ENCODE peak calls at places on chromosomes 11 and 22, in five cellular contexts. E is IMR-90, N is neuronal stem cell, M is H9, B is H1. Y is an unnamed sample.

GRCh38 chr11:47136921-47137320 is 39.8 kb downstream of the ARFGAP2 start:
- DNase-seq in E (no peak), N (no peak), M (no peak), B (no peak), Y (no peak)

GRCh38 chr11:124113890-124114289 is 1.4 kb upstream of the VWA5A start:
- DNase-seq in E (peak; percentile 8), N (no peak), M (no peak), B (no peak), Y (peak; percentile 42)

GRCh38 chr11:19472679-19473078 is 231.9 kb upstream of the E2F8 start:
- DNase-seq in E (no peak), N (no peak), M (no peak), B (no peak), Y (no peak)

GRCh38 chr22:27412866-27413445 is 388.6 kb downstream of the MN1 start:
- DNase-seq in E (no peak), N (no peak), M (no peak), B (no peak), Y (no peak)

GRCh38 chr11:36672815-36673450 is 74.9 kb upstream of the RAG2 start:
- DNase-seq in E (peak; percentile 58), N (no peak), M (no peak), B (no peak), Y (peak; percentile 57)

GRCh38 chr11:15468471-15468870 is 353.7 kb downstream of the INSC start:
- DNase-seq in E (peak; percentile 10), N (no peak), M (no peak), B (no peak), Y (peak; percentile 19)

GRCh38 chr22:46758867-46759290 is 3.6 kb upstream of the TBC1D22A start:
- DNase-seq in E (peak; percentile 63), N (peak; percentile 45), M (peak; percentile 74), B (peak; percentile 61), Y (peak; percentile 74)

GRCh38 chr11:12537778-12538401 is 136.3 kb upstream of the TEAD1 start:
- DNase-seq in E (peak; percentile 58), N (no peak), M (no peak), B (no peak), Y (no peak)

GRCh38 chr11:70573701-70574151 is 175.4 kb downstream of the CTTN start:
- DNase-seq in E (no peak), N (no peak), M (no peak), B (no peak), Y (no peak)

GRCh38 chr11:87083029-87083428 is 45.3 kb downstream of the TMEM135 start:
- DNase-seq in E (no peak), N (peak; percentile 47), M (no peak), B (peak; percentile 23), Y (no peak)

GRCh38 chr11:78564037-78564888 is 10.4 kb downstream of the NARS2 start:
- DNase-seq in E (peak; percentile 76), N (peak; percentile 43), M (no peak), B (no peak), Y (peak; percentile 72)

GRCh38 chr11:118051611-118052461 is 25.0 kb upstream of the TMPRSS4 start:
- DNase-seq in E (no peak), N (no peak), M (no peak), B (no peak), Y (no peak)

GRCh38 chr22:32233091-32233490 is 22.1 kb downstream of the SLC5A4 start:
- DNase-seq in E (no peak), N (no peak), M (no peak), B (no peak), Y (no peak)

GRCh38 chr11:113778111-113778910 is 1.3 kb upstream of the CLDN25 start:
- DNase-seq in E (peak; percentile 38), N (no peak), M (no peak), B (no peak), Y (peak; percentile 6)

GRCh38 chr11:8287297-8288070 is 23.8 kb upstream of the LMO1 start:
- DNase-seq in E (no peak), N (no peak), M (no peak), B (no peak), Y (no peak)

GRCh38 chr22:43136255-43136654 is 6.9 kb downstream of the MCAT start:
- DNase-seq in E (peak; percentile 30), N (no peak), M (peak; percentile 63), B (no peak), Y (peak; percentile 56)

GRCh38 chr11:122139595-122139866 is 23.5 kb upstream of the BLID start:
- DNase-seq in E (peak; percentile 67), N (no peak), M (no peak), B (no peak), Y (no peak)

GRCh38 chr11:31325162-31325561 is 44.4 kb downstream of the DCDC1 start:
- DNase-seq in E (peak; percentile 44), N (no peak), M (no peak), B (no peak), Y (peak; percentile 56)

GRCh38 chr11:124669193-124669592 is 4.3 kb downstream of the SIAE start:
- DNase-seq in E (peak; percentile 54), N (no peak), M (peak; percentile 51), B (no peak), Y (peak; percentile 49)

GRCh38 chr22:40665312-40665711 is 14.0 kb upstream of the MCHR1 start:
- DNase-seq in E (peak; percentile 85), N (no peak), M (no peak), B (no peak), Y (peak; percentile 75)

GRCh38 chr11:120718171-120718570 is 206.6 kb downstream of the GRIK4 start:
- DNase-seq in E (no peak), N (no peak), M (no peak), B (no peak), Y (no peak)

GRCh38 chr11:12706531-12707499 is 32.6 kb downstream of the TEAD1 start:
- DNase-seq in E (no peak), N (no peak), M (no peak), B (no peak), Y (no peak)

GRCh38 chr11:60515144-60515855 is at the start of gene MS4A13:
- DNase-seq in E (no peak), N (no peak), M (no peak), B (no peak), Y (no peak)

GRCh38 chr22:24442352-24442744 is 14.9 kb downstream of the ADORA2A start:
- DNase-seq in E (no peak), N (no peak), M (no peak), B (no peak), Y (no peak)

GRCh38 chr11:74783241-74783871 is 34.7 kb downstream of the RNF169 start:
- DNase-seq in E (peak; percentile 76), N (no peak), M (no peak), B (no peak), Y (peak; percentile 66)

GRCh38 chr11:127564803-127565202 is 564.2 kb upstream of the KIRREL3 start:
- DNase-seq in E (peak; percentile 0), N (no peak), M (no peak), B (no peak), Y (peak; percentile 1)

GRCh38 chr11:69842746-69843528 is 23.7 kb upstream of the FGF3 start:
- DNase-seq in E (no peak), N (no peak), M (peak; percentile 70), B (no peak), Y (no peak)

GRCh38 chr11:123137496-123138270 is 57.4 kb downstream of the CLMP start:
- DNase-seq in E (peak; percentile 75), N (peak; percentile 20), M (peak; percentile 80), B (peak; percentile 34), Y (peak; percentile 86)

GRCh38 chr11:34185926-34186841 is 80.8 kb downstream of the NAT10 start:
- DNase-seq in E (no peak), N (peak; percentile 54), M (peak; percentile 43), B (no peak), Y (no peak)

GRCh38 chr22:46829140-46829891 is 66.9 kb downstream of the TBC1D22A start:
- DNase-seq in E (peak; percentile 94), N (no peak), M (no peak), B (no peak), Y (peak; percentile 77)

GRCh38 chr11:102116453-102117205 is 6.4 kb downstream of the YAP1 start:
- DNase-seq in E (peak; percentile 17), N (no peak), M (no peak), B (no peak), Y (no peak)

GRCh38 chr22:31734512-31734911 is 15.4 kb downstream of the PRR14L start:
- DNase-seq in E (peak; percentile 85), N (no peak), M (no peak), B (no peak), Y (peak; percentile 76)

GRCh38 chr11:2138075-2138435 is 1.1 kb downstream of the IGF2 start:
- DNase-seq in E (no peak), N (no peak), M (no peak), B (no peak), Y (no peak)
- H2AFZ ChIP-seq in E (peak overlapping the region; percentile 80), N (peak overlapping the region; percentile 77), M (no peak overlapping the region), B (no peak overlapping the region), Y (no peak overlapping the region)

DNA sequence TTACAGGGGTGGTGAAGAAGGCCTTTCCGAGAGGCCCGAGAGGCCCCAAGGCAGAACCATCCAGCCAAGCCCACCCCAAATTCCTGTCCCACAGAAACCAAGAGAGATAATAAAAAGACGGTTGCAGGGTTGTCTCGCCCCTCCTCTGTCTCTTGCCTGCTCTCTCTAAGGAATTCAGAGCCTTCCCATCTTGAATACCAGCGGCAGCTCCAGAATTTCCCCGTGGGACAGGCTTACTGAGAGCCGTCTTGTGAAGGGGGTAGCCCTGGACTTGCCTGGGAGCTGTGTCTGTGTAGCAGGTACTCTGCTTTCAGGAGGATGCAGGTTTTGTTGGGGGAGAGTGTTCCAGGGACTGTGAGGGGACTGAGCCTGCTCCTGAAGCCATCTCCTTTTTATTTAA is 9.6 kb upstream of the EIF3D start:
- DNase-seq in E (no peak), N (no peak), M (no peak), B (no peak), Y (no peak)
- H3K14ac ChIP-seq in E (no peak overlapping the region), N (no peak overlapping the region), M (no peak overlapping the region), B (no peak overlapping the region), Y (no peak overlapping the region)

GRCh38 chr11:2114430-2115241 is 24.6 kb downstream of the IGF2 start:
- DNase-seq in E (no peak), N (no peak), M (no peak), B (no peak), Y (no peak)

GRCh38 chr11:2113776-2114175 is 25.4 kb downstream of the IGF2 start:
- DNase-seq in E (no peak), N (no peak), M (no peak), B (no peak), Y (no peak)

GRCh38 chr11:2116680-2117079 is 22.5 kb downstream of the IGF2 start:
- DNase-seq in E (no peak), N (no peak), M (no peak), B (no peak), Y (no peak)

GRCh38 chr11:2118674-2119073 is 20.5 kb downstream of the IGF2 start:
- DNase-seq in E (no peak), N (no peak), M (no peak), B (no peak), Y (no peak)

GRCh38 chr11:2115308-2115707 is 23.9 kb downstream of the IGF2 start:
- DNase-seq in E (no peak), N (no peak), M (no peak), B (no peak), Y (no peak)
- H2BK15ac ChIP-seq in E (no peak overlapping the region), N (no peak overlapping the region), M (no peak overlapping the region), B (no peak overlapping the region), Y (no peak overlapping the region)

DNA sequence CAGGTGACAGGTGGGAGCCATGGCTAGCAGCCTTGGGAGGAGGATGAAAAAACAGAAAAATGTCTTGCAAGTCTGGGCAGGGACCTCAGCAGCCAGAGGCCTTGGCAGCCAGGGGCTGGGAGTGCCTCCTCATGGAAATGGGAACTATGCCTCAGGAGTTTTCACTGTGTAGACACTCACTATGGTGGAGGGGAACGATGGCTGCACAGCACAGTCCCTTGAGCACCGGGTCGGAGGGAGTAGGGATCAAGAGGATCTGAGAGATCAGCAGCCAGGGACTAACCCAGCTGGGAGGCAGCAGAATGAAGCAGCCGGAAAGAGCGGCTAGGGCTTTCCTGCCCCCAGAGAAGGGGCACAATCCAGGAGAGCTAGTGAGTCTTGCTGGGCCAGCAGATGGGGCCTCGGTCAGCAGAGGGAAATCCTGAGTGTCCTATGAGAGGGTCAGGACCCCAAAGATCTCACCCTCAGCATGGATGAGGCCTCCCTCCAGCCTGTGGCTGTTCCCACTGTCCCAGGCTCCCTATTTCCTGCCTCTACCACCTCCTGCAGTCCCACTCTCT is 6.2 kb upstream of the FTH1 start:
- DNase-seq in E (no peak), N (no peak), M (no peak), B (no peak), Y (peak; percentile 33)
- H2AFZ ChIP-seq in E (peak overlapping the region; percentile 46), N (peak overlapping the region; percentile 46), M (no peak overlapping the region), B (no peak overlapping the region), Y (no peak overlapping the region)

Y was measured in mesenchymal stem cell.